ENCODE peak calls at places on chromosomes 13 and 19, in four cellular contexts. K is GM12878, N is H1, I is body of pancreas. S is an unnamed sample.

GRCh38 chr13:38888309-38888708 is 102.3 kb downstream of the STOML3 start:
- DNase-seq in K (no peak), N (no peak), I (no peak), S (no peak)

GRCh38 chr19:19203012-19203856 is at the start of gene NR2C2AP:
- DNase-seq in N (peak; percentile 88), I (peak; percentile 94), K (peak; percentile 73), S (peak; percentile 93)

GRCh38 chr19:10552596-10553053 is 8.9 kb downstream of the ATG4D start:
- DNase-seq in I (no peak), K (no peak), N (peak; percentile 85), S (no peak)

GRCh38 chr19:32719611-32720059 is at the start of gene TDRD12:
- DNase-seq in K (no peak), N (peak; percentile 85), I (no peak), S (no peak)

GRCh38 chr13:113458218-113459065 is 5.2 kb upstream of the ADPRHL1 start:
- DNase-seq in K (no peak), N (no peak), I (no peak), S (no peak)

GRCh38 chr19:18013621-18014111 is 5.7 kb downstream of the ARRDC2 start:
- DNase-seq in N (no peak), I (peak; percentile 57), K (no peak), S (no peak)

GRCh38 chr13:50144473-50145160 is 129.4 kb downstream of the KCNRG start:
- DNase-seq in N (no peak), K (no peak), I (no peak), S (no peak)

GRCh38 chr13:30866692-30867669 is 39.1 kb upstream of the MEDAG start:
- DNase-seq in K (no peak), I (no peak), N (no peak), S (peak; percentile 53)

GRCh38 chr13:113639661-113640262 is 18.2 kb downstream of the ATP4B start:
- DNase-seq in I (peak; percentile 5), N (no peak), K (no peak), S (no peak)

GRCh38 chr13:97724450-97724849 is 229.0 kb upstream of the IPO5 start:
- DNase-seq in I (no peak), N (no peak), K (no peak), S (no peak)

GRCh38 chr13:109483369-109483768 is 303.0 kb downstream of the IRS2 start:
- DNase-seq in I (no peak), K (no peak), N (no peak), S (no peak)

GRCh38 chr13:25181597-25181996 is 9.5 kb upstream of the AMER2 start:
- DNase-seq in N (no peak), K (no peak), I (no peak), S (no peak)

GRCh38 chr19:18309525-18310064 is 13.3 kb downstream of the LSM4 start:
- DNase-seq in I (no peak), K (no peak), N (no peak), S (peak; percentile 45)

GRCh38 chr13:61778531-61778930 is 362.9 kb upstream of the PCDH20 start:
- DNase-seq in K (no peak), I (no peak), N (no peak), S (no peak)

GRCh38 chr13:99056381-99057014 is 78.6 kb upstream of the DOCK9 start:
- DNase-seq in I (no peak), K (no peak), N (no peak), S (no peak)

GRCh38 chr13:70310720-70311119 is 202.5 kb upstream of the KLHL1 start:
- DNase-seq in I (no peak), K (no peak), N (no peak), S (no peak)

GRCh38 chr13:63161219-63161618 is 1745.6 kb upstream of the PCDH20 start:
- DNase-seq in K (no peak), N (no peak), I (no peak), S (no peak)

GRCh38 chr13:20559659-20560356 is 7.1 kb upstream of the IFT88 start:
- DNase-seq in N (no peak), I (no peak), K (no peak), S (no peak)

GRCh38 chr13:24630121-24630520 is 50.1 kb upstream of the ATP12A start:
- DNase-seq in I (no peak), N (no peak), K (no peak), S (no peak)

GRCh38 chr13:45370922-45371406 is 30.0 kb upstream of the TPT1 start:
- DNase-seq in I (peak; percentile 73), N (peak; percentile 92), K (no peak), S (peak; percentile 83)

GRCh38 chr13:45918597-45918996 is 67.0 kb upstream of the SIAH3 start:
- DNase-seq in N (no peak), K (no peak), I (no peak), S (no peak)

GRCh38 chr19:43820098-43820860 is 6.8 kb upstream of the ZNF283 start:
- DNase-seq in K (no peak), N (no peak), I (peak; percentile 25), S (no peak)

GRCh38 chr13:77980592-77980991 is 62.0 kb upstream of the EDNRB start:
- DNase-seq in K (no peak), N (no peak), I (no peak), S (no peak)

GRCh38 chr13:42064259-42064658 is 15.8 kb downstream of the DGKH start:
- DNase-seq in I (no peak), K (no peak), N (no peak), S (no peak)

GRCh38 chr19:49712397-49712859 is 21.5 kb downstream of the CPT1C start:
- DNase-seq in N (peak; percentile 92), I (peak; percentile 35), K (no peak), S (peak; percentile 50)

GRCh38 chr19:29812881-29813275 is 1.1 kb downstream of the CCNE1 start:
- DNase-seq in N (no peak), K (no peak), I (no peak), S (no peak)

GRCh38 chr19:29812080-29812880 is 489 bp downstream of the CCNE1 start:
- DNase-seq in N (peak; percentile 55), I (peak; percentile 21), K (no peak), S (no peak)

GRCh38 chr19:29809795-29810503 is 1.8 kb upstream of the CCNE1 start:
- DNase-seq in N (no peak), K (no peak), I (no peak), S (no peak)

GRCh38 chr19:29810504-29810871 is 1.3 kb upstream of the CCNE1 start:
- DNase-seq in K (no peak), N (no peak), I (peak; percentile 33), S (peak; percentile 17)

GRCh38 chr19:29811125-29812079 is at the start of gene CCNE1:
- DNase-seq in K (no peak), I (peak; percentile 94), N (peak; percentile 94), S (peak; percentile 96)
- TF ChIP-seq POLR2A in K (peak; percentile 81), I (no peak), N (no peak), S (no peak)

GRCh38 chr19:52922841-52923781 is at the start of gene ZNF888:
- DNase-seq in I (peak; percentile 90), K (peak; percentile 57), N (peak; percentile 93), S (peak; percentile 90)

DNA sequence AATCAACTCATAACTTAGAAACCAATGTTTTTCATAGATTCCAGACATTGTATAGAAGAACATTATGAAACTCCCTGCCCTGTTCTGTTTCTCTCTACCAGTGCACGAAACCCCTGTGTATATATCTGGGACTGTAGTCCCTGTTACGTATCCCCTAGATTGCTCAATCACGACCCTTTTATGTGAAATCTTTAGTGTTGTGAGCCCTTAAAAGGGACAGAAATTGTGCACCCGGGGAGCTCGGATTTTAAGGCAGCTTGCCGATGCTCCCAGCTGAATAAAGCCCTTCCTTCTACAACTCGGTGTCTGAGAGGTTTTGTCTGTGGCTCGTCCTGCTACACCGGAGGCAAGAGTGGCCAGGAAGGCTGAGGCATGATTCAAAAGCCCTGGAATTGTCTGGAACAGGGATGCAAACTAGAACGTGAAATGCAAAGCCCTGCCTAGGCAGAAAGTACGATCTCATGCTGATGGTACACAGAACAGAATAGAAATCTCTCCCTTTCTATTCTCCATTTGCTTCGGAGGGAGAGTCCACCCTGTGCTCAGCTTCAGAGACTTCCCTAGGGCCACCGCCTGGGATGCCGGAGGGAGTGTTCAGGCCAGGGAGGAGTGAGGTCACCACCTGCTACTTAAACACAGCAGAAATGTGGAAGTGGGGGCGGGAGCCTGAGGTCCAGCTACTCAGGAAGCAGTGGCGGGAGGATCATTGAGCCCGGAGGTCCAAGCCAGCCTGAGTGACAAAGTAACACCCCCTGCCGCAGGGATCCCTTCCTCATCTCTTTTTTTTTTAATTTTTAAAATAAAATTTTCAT is 760 bp upstream of the ZNF888 start:
- DNase-seq in K (no peak), I (peak; percentile 65), N (peak; percentile 55), S (no peak)
- TF ChIP-seq POLR2A in K (no peak), I (no peak), N (no peak), S (no peak)

DNA sequence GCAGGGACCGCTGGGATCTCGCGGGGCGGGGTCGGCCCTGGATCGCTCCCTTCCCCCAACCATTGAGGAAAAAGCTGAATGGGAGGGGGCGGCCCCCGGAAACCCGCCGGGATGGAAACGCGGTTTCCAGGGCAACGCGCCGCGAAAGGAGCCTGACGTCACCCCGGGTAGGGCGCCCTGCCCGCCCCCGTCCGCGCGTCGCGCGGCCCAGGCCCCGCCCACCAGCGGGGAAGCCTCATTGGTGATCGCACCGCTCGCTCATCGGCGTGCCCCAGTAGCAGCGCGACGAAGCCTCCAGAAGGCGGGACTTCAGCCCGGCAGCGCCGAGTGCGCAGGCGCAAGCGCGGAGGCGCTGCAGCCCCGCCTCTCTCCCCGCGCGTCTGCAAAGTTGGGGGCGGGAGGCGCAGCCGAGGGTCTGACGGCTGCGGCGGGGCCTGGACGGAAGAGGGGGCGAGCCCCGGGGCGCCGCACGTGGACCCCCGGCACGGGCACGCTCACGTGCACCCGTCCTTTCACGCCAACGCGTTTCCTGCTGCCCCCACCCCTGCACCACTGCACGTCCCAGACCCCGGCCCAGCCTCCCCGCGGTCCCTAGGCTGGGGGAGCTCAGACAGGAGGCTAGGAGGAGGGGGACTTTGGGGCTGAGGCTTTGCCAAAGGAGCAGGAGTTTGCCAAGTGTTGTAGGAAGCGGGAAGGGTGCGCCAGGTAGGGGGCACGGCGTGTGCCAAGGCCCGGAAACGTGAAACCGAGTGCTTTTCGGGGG is 8.2 kb upstream of the CIRBP start:
- DNase-seq in I (peak; percentile 98), K (peak; percentile 85), N (peak; percentile 98), S (peak; percentile 98)
- TF ChIP-seq POLR2A in I (no peak), K (peak; percentile 39), N (no peak), S (peak; percentile 51)

GRCh38 chr19:2266183-2266993 is 10.2 kb upstream of the JSRP1 start:
- DNase-seq in K (peak; percentile 54), N (no peak), I (peak; percentile 82), S (peak; percentile 79)
- TF ChIP-seq POLR2A in K (peak; percentile 65), N (no peak), I (no peak), S (no peak)

GRCh38 chr19:42199440-42200115 is 17.9 kb downstream of the DEDD2 start:
- DNase-seq in K (peak; percentile 68), I (no peak), N (no peak), S (no peak)
- TF ChIP-seq POLR2A in K (peak; percentile 74), I (no peak), N (no peak), S (no peak)